ENCODE peak calls at places on chromosomes 11 and 22, in eight cellular contexts. One of them, this sample, is unnamed.

GRCh38 chr22:40161182-40161581 is 16.5 kb upstream of the TNRC6B start:
- DNase-seq in chondrocyte: no peak
- DNase-seq in brain microvascular endothelial cell: no peak
- DNase-seq in CD4-positive, alpha-beta T cell: no peak
- DNase-seq in BJ: no peak
- DNase-seq in HFFc6: no peak
- DNase-seq in transverse colon: no peak
- DNase-seq in H1: no peak
- DNase-seq in this sample: no peak

GRCh38 chr11:63837719-63838118 is 1.2 kb upstream of the MARK2 start:
- DNase-seq in chondrocyte: peak
- DNase-seq in brain microvascular endothelial cell: no peak
- DNase-seq in CD4-positive, alpha-beta T cell: no peak
- DNase-seq in BJ: no peak
- DNase-seq in HFFc6: no peak
- DNase-seq in transverse colon: peak
- DNase-seq in H1: no peak
- DNase-seq in this sample: no peak

GRCh38 chr11:65133724-65134123 is 595 bp downstream of the SYVN1 start:
- DNase-seq in chondrocyte: no peak
- DNase-seq in brain microvascular endothelial cell: no peak
- DNase-seq in CD4-positive, alpha-beta T cell: no peak
- DNase-seq in BJ: no peak
- DNase-seq in HFFc6: no peak
- DNase-seq in transverse colon: no peak
- DNase-seq in H1: no peak
- DNase-seq in this sample: no peak

GRCh38 chr11:2156416-2157182 is 4.4 kb downstream of the INS start:
- DNase-seq in chondrocyte: no peak
- DNase-seq in brain microvascular endothelial cell: peak
- DNase-seq in CD4-positive, alpha-beta T cell: peak
- DNase-seq in BJ: no peak
- DNase-seq in HFFc6: peak
- DNase-seq in transverse colon: peak
- DNase-seq in H1: no peak
- DNase-seq in this sample: peak

GRCh38 chr11:78377625-78378418 is 39.8 kb downstream of the GAB2 start:
- DNase-seq in chondrocyte: no peak
- DNase-seq in brain microvascular endothelial cell: no peak
- DNase-seq in CD4-positive, alpha-beta T cell: no peak
- DNase-seq in BJ: no peak
- DNase-seq in HFFc6: no peak
- DNase-seq in transverse colon: peak
- DNase-seq in H1: no peak
- DNase-seq in this sample: no peak

GRCh38 chr11:79165908-79166307 is 274.9 kb downstream of the TENM4 start:
- DNase-seq in chondrocyte: no peak
- DNase-seq in brain microvascular endothelial cell: no peak
- DNase-seq in CD4-positive, alpha-beta T cell: no peak
- DNase-seq in BJ: no peak
- DNase-seq in HFFc6: no peak
- DNase-seq in transverse colon: no peak
- DNase-seq in H1: no peak
- DNase-seq in this sample: no peak

GRCh38 chr11:105767945-105768344 is 158.1 kb downstream of the GRIA4 start:
- DNase-seq in chondrocyte: no peak
- DNase-seq in brain microvascular endothelial cell: no peak
- DNase-seq in CD4-positive, alpha-beta T cell: no peak
- DNase-seq in BJ: no peak
- DNase-seq in HFFc6: no peak
- DNase-seq in transverse colon: no peak
- DNase-seq in H1: no peak
- DNase-seq in this sample: no peak

GRCh38 chr11:93542753-93543246 is 391 bp downstream of the SMCO4 start:
- DNase-seq in chondrocyte: no peak
- DNase-seq in brain microvascular endothelial cell: no peak
- DNase-seq in CD4-positive, alpha-beta T cell: no peak
- DNase-seq in BJ: no peak
- DNase-seq in HFFc6: no peak
- DNase-seq in transverse colon: peak
- DNase-seq in H1: no peak
- DNase-seq in this sample: no peak

GRCh38 chr11:61725632-61726280 is 26.7 kb upstream of the MYRF start:
- DNase-seq in chondrocyte: no peak
- DNase-seq in brain microvascular endothelial cell: peak
- DNase-seq in CD4-positive, alpha-beta T cell: no peak
- DNase-seq in BJ: no peak
- DNase-seq in HFFc6: no peak
- DNase-seq in transverse colon: no peak
- DNase-seq in H1: no peak
- DNase-seq in this sample: no peak

GRCh38 chr11:68327586-68328370 is 15.4 kb downstream of the LRP5 start:
- DNase-seq in chondrocyte: no peak
- DNase-seq in brain microvascular endothelial cell: no peak
- DNase-seq in CD4-positive, alpha-beta T cell: no peak
- DNase-seq in BJ: no peak
- DNase-seq in HFFc6: no peak
- DNase-seq in transverse colon: no peak
- DNase-seq in H1: no peak
- DNase-seq in this sample: no peak

GRCh38 chr11:94151311-94151710 is 22.7 kb downstream of the PANX1 start:
- DNase-seq in chondrocyte: no peak
- DNase-seq in brain microvascular endothelial cell: no peak
- DNase-seq in CD4-positive, alpha-beta T cell: no peak
- DNase-seq in BJ: no peak
- DNase-seq in HFFc6: peak
- DNase-seq in transverse colon: no peak
- DNase-seq in H1: no peak
- DNase-seq in this sample: no peak

GRCh38 chr11:83007909-83008580 is 63.7 kb downstream of the RAB30 start:
- DNase-seq in chondrocyte: no peak
- DNase-seq in brain microvascular endothelial cell: peak
- DNase-seq in CD4-positive, alpha-beta T cell: no peak
- DNase-seq in BJ: no peak
- DNase-seq in HFFc6: no peak
- DNase-seq in transverse colon: peak
- DNase-seq in H1: no peak
- DNase-seq in this sample: no peak

GRCh38 chr11:2825886-2826678 is 59.5 kb downstream of the CDKN1C start:
- DNase-seq in chondrocyte: no peak
- DNase-seq in brain microvascular endothelial cell: peak
- DNase-seq in CD4-positive, alpha-beta T cell: no peak
- DNase-seq in BJ: peak
- DNase-seq in HFFc6: peak
- DNase-seq in transverse colon: peak
- DNase-seq in H1: peak
- DNase-seq in this sample: peak

GRCh38 chr11:116637766-116638165 is 135.0 kb downstream of the BUD13 start:
- DNase-seq in chondrocyte: no peak
- DNase-seq in brain microvascular endothelial cell: no peak
- DNase-seq in CD4-positive, alpha-beta T cell: no peak
- DNase-seq in BJ: no peak
- DNase-seq in HFFc6: no peak
- DNase-seq in transverse colon: no peak
- DNase-seq in H1: no peak
- DNase-seq in this sample: no peak
- TF ChIP-seq CTCF in chondrocyte: no peak
- TF ChIP-seq CTCF in brain microvascular endothelial cell: no peak
- TF ChIP-seq CTCF in CD4-positive, alpha-beta T cell: no peak
- TF ChIP-seq CTCF in BJ: no peak
- TF ChIP-seq CTCF in HFFc6: no peak
- TF ChIP-seq CTCF in transverse colon: no peak
- TF ChIP-seq CTCF in H1: no peak
- TF ChIP-seq CTCF in this sample: no peak

DNA sequence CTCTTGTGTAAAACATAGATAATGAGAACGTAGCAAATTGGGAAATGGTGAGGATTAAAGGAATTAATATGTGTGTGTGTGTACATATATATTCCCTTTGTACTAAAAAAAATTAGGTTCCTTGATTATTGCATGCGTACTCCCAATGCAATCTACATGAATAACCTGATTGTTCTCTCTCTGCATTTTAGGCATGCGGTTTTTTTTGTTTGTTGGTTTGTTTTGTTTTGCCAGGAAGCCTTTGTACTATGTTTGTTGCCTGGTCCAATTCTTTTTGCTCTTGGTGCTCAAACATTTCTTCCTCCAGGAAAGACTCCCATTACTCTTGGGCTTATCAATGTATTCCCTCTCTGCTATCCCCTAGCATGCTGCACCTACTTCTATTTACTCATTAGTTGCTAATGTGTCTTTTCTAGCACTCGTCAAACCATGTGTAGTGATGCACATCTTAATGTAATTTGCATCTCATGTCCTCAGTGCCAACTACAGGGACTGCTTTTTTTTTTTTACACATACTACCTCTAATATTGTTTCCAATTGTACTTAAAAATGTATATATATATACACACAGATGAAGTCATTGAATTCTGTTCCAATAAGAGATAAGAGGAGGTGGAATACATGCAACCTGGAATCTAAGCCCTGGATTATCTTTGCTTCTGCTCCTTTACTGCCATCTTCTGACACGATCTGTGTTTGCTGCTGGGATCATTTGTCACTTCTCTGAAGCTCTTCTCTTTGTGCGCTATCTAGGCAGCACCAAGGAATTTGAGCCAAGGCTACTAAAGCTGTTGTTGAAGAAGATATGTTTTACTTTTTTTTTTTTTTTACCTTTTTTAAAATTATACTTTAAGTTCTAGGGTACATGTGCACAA is 197.2 kb upstream of the ANO3 start:
- DNase-seq in chondrocyte: no peak
- DNase-seq in brain microvascular endothelial cell: peak
- DNase-seq in CD4-positive, alpha-beta T cell: no peak
- DNase-seq in BJ: no peak
- DNase-seq in HFFc6: no peak
- DNase-seq in transverse colon: no peak
- DNase-seq in H1: no peak
- DNase-seq in this sample: no peak
- TF ChIP-seq CTCF in chondrocyte: peak
- TF ChIP-seq CTCF in brain microvascular endothelial cell: peak
- TF ChIP-seq CTCF in CD4-positive, alpha-beta T cell: no peak
- TF ChIP-seq CTCF in BJ: peak
- TF ChIP-seq CTCF in HFFc6: peak
- TF ChIP-seq CTCF in transverse colon: no peak
- TF ChIP-seq CTCF in H1: peak
- TF ChIP-seq CTCF in this sample: no peak

GRCh38 chr11:19977941-19978340 is 182.3 kb downstream of the DBX1 start:
- DNase-seq in chondrocyte: no peak
- DNase-seq in brain microvascular endothelial cell: no peak
- DNase-seq in CD4-positive, alpha-beta T cell: no peak
- DNase-seq in BJ: no peak
- DNase-seq in HFFc6: no peak
- DNase-seq in transverse colon: no peak
- DNase-seq in H1: no peak
- DNase-seq in this sample: no peak

GRCh38 chr11:19978668-19979518 is 181.4 kb downstream of the DBX1 start:
- DNase-seq in chondrocyte: no peak
- DNase-seq in brain microvascular endothelial cell: peak
- DNase-seq in CD4-positive, alpha-beta T cell: no peak
- DNase-seq in BJ: no peak
- DNase-seq in HFFc6: peak
- DNase-seq in transverse colon: no peak
- DNase-seq in H1: no peak
- DNase-seq in this sample: no peak

GRCh38 chr11:19974886-19975285 is 185.4 kb downstream of the DBX1 start:
- DNase-seq in chondrocyte: no peak
- DNase-seq in brain microvascular endothelial cell: no peak
- DNase-seq in CD4-positive, alpha-beta T cell: no peak
- DNase-seq in BJ: no peak
- DNase-seq in HFFc6: no peak
- DNase-seq in transverse colon: no peak
- DNase-seq in H1: no peak
- DNase-seq in this sample: no peak

GRCh38 chr11:19975414-19975990 is 184.8 kb downstream of the DBX1 start:
- DNase-seq in chondrocyte: no peak
- DNase-seq in brain microvascular endothelial cell: no peak
- DNase-seq in CD4-positive, alpha-beta T cell: no peak
- DNase-seq in BJ: no peak
- DNase-seq in HFFc6: no peak
- DNase-seq in transverse colon: no peak
- DNase-seq in H1: no peak
- DNase-seq in this sample: no peak

DNA sequence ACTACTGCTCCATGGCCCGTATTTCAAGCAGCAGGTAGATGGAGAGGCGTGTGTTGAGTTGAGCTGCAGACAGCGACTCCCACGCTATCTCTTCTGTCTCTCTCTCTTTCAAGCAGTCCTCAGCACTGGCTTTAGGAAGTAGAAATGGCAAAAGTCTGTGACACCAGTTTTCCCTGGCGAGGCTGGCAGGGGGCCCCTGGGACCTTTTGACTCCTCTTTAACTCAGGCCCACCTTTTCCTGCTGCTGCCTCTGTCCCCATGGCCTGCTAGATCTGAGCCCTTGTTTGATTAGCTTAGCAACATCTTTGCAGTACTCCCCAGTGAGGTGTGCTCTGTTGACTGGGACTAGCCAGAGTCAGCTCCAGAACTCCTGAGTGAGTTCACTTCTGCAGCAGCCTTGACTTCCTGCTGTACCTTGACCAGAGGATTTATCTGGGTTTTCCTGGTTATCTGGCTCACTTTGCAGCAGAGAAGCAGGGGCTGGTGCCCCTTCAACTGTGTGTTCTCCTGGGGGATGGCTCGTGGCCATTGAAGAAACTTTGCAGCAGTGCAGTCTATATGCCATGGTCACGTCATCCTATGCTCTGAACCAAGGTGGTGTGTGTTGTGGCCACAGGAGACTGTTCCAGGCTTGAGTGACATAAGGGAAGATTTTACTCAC is 183.9 kb downstream of the DBX1 start:
- DNase-seq in chondrocyte: no peak
- DNase-seq in brain microvascular endothelial cell: no peak
- DNase-seq in CD4-positive, alpha-beta T cell: no peak
- DNase-seq in BJ: no peak
- DNase-seq in HFFc6: no peak
- DNase-seq in transverse colon: no peak
- DNase-seq in H1: no peak
- DNase-seq in this sample: no peak
- TF ChIP-seq CTCF in chondrocyte: no peak
- TF ChIP-seq CTCF in brain microvascular endothelial cell: no peak
- TF ChIP-seq CTCF in CD4-positive, alpha-beta T cell: no peak
- TF ChIP-seq CTCF in BJ: no peak
- TF ChIP-seq CTCF in HFFc6: no peak
- TF ChIP-seq CTCF in transverse colon: no peak
- TF ChIP-seq CTCF in H1: no peak
- TF ChIP-seq CTCF in this sample: no peak

DNA sequence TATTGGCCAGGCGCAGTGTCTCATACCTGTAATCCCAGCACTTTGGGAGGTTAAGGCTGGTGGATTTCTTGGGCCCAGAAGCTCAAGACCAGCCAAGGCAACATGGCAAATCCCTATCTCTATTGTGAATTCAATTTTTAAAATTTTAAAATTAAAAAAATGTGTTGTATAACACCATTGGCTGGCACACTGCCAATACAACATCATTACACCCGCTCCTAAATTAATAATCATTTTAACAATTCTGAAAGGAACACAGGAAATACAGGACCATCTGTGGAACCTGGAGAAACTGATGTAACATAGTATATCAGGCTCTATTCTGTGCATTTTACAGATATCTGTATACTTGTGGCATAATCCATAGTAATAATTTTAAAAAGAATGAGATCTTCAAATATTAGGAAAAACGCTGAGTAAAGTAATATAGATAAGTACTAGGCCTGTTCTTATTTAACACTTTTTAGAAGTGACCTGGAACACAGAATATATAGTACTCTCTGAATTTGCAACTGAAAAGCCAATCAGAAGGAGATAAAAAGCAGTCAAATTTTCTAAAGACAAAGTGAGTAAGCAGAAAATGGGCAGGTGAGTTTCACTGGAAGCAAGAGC is 124.3 kb downstream of the APOL5 start:
- DNase-seq in chondrocyte: no peak
- DNase-seq in brain microvascular endothelial cell: no peak
- DNase-seq in CD4-positive, alpha-beta T cell: no peak
- DNase-seq in BJ: no peak
- DNase-seq in HFFc6: no peak
- DNase-seq in transverse colon: no peak
- DNase-seq in H1: no peak
- DNase-seq in this sample: no peak
- TF ChIP-seq CTCF in chondrocyte: no peak
- TF ChIP-seq CTCF in brain microvascular endothelial cell: no peak
- TF ChIP-seq CTCF in CD4-positive, alpha-beta T cell: no peak
- TF ChIP-seq CTCF in BJ: no peak
- TF ChIP-seq CTCF in HFFc6: no peak
- TF ChIP-seq CTCF in transverse colon: no peak
- TF ChIP-seq CTCF in H1: no peak
- TF ChIP-seq CTCF in this sample: no peak

This sample was measured in omental fat pad.